ENCODE peak calls at places on chromosomes 11 and 22, in five cellular contexts. One of them, this sample, is unnamed.

GRCh38 chr22:32040324-32040904 is 2.6 kb upstream of the SLC5A1 start:
- DNase-seq in mammary epithelial cell: no peak
- DNase-seq in ovary: no peak
- DNase-seq in fibroblast of lung: no peak
- DNase-seq in endodermal cell: no peak
- DNase-seq in this sample: no peak

GRCh38 chr11:334264-335033 is 13.8 kb upstream of the IFITM3 start:
- DNase-seq in mammary epithelial cell: no peak
- DNase-seq in ovary: peak
- DNase-seq in fibroblast of lung: peak
- DNase-seq in endodermal cell: peak
- DNase-seq in this sample: no peak

GRCh38 chr11:47056261-47056915 is 119.8 kb downstream of the CSTPP1 start:
- DNase-seq in mammary epithelial cell: peak
- DNase-seq in ovary: no peak
- DNase-seq in fibroblast of lung: peak
- DNase-seq in endodermal cell: no peak
- DNase-seq in this sample: no peak

GRCh38 chr11:10147195-10147594 is 146.8 kb downstream of the SBF2 start:
- DNase-seq in mammary epithelial cell: no peak
- DNase-seq in ovary: no peak
- DNase-seq in fibroblast of lung: no peak
- DNase-seq in endodermal cell: no peak
- DNase-seq in this sample: no peak

GRCh38 chr22:37454857-37455686 is 27.8 kb upstream of the ELFN2 start:
- DNase-seq in mammary epithelial cell: peak
- DNase-seq in ovary: no peak
- DNase-seq in fibroblast of lung: peak
- DNase-seq in endodermal cell: peak
- DNase-seq in this sample: peak

GRCh38 chr11:47330002-47330911 is 22.2 kb downstream of the MYBPC3 start:
- DNase-seq in mammary epithelial cell: no peak
- DNase-seq in ovary: no peak
- DNase-seq in fibroblast of lung: no peak
- DNase-seq in endodermal cell: peak
- DNase-seq in this sample: no peak

GRCh38 chr11:120704256-120704750 is 192.8 kb downstream of the GRIK4 start:
- DNase-seq in mammary epithelial cell: no peak
- DNase-seq in ovary: no peak
- DNase-seq in fibroblast of lung: no peak
- DNase-seq in endodermal cell: no peak
- DNase-seq in this sample: no peak

GRCh38 chr22:31173386-31174145 is 13.6 kb downstream of the RNF185 start:
- DNase-seq in mammary epithelial cell: peak
- DNase-seq in ovary: no peak
- DNase-seq in fibroblast of lung: peak
- DNase-seq in endodermal cell: no peak
- DNase-seq in this sample: peak

GRCh38 chr11:2432628-2433071 is 11.7 kb downstream of the TRPM5 start:
- DNase-seq in mammary epithelial cell: no peak
- DNase-seq in ovary: no peak
- DNase-seq in fibroblast of lung: no peak
- DNase-seq in endodermal cell: no peak
- DNase-seq in this sample: no peak
- H3K27ac ChIP-seq in mammary epithelial cell: no peak
- H3K27ac ChIP-seq in ovary: no peak
- H3K27ac ChIP-seq in fibroblast of lung: no peak
- H3K27ac ChIP-seq in endodermal cell: no peak
- H3K27ac ChIP-seq in this sample: no peak

GRCh38 chr11:28760676-28761390 is 652.6 kb downstream of the METTL15 start:
- DNase-seq in mammary epithelial cell: peak
- DNase-seq in ovary: no peak
- DNase-seq in fibroblast of lung: peak
- DNase-seq in endodermal cell: peak
- DNase-seq in this sample: no peak

GRCh38 chr11:28759311-28759710 is 651.1 kb downstream of the METTL15 start:
- DNase-seq in mammary epithelial cell: peak
- DNase-seq in ovary: no peak
- DNase-seq in fibroblast of lung: peak
- DNase-seq in endodermal cell: no peak
- DNase-seq in this sample: peak

GRCh38 chr11:28757725-28758515 is 649.7 kb downstream of the METTL15 start:
- DNase-seq in mammary epithelial cell: no peak
- DNase-seq in ovary: no peak
- DNase-seq in fibroblast of lung: peak
- DNase-seq in endodermal cell: no peak
- DNase-seq in this sample: no peak

GRCh38 chr11:28756977-28757376 is 648.8 kb downstream of the METTL15 start:
- DNase-seq in mammary epithelial cell: peak
- DNase-seq in ovary: no peak
- DNase-seq in fibroblast of lung: peak
- DNase-seq in endodermal cell: no peak
- DNase-seq in this sample: no peak
- H3K27ac ChIP-seq in mammary epithelial cell: no peak
- H3K27ac ChIP-seq in ovary: no peak
- H3K27ac ChIP-seq in fibroblast of lung: no peak
- H3K27ac ChIP-seq in endodermal cell: no peak
- H3K27ac ChIP-seq in this sample: peak

GRCh38 chr11:95776859-95777258 is 12.7 kb downstream of the FAM76B start:
- DNase-seq in mammary epithelial cell: no peak
- DNase-seq in ovary: no peak
- DNase-seq in fibroblast of lung: no peak
- DNase-seq in endodermal cell: no peak
- DNase-seq in this sample: no peak

GRCh38 chr11:95778699-95779098 is 10.9 kb downstream of the FAM76B start:
- DNase-seq in mammary epithelial cell: no peak
- DNase-seq in ovary: no peak
- DNase-seq in fibroblast of lung: no peak
- DNase-seq in endodermal cell: no peak
- DNase-seq in this sample: no peak

GRCh38 chr11:95780544-95780943 is 9.0 kb downstream of the FAM76B start:
- DNase-seq in mammary epithelial cell: no peak
- DNase-seq in ovary: no peak
- DNase-seq in fibroblast of lung: no peak
- DNase-seq in endodermal cell: no peak
- DNase-seq in this sample: no peak
- H3K27ac ChIP-seq in mammary epithelial cell: no peak
- H3K27ac ChIP-seq in ovary: no peak
- H3K27ac ChIP-seq in fibroblast of lung: no peak
- H3K27ac ChIP-seq in endodermal cell: no peak
- H3K27ac ChIP-seq in this sample: no peak

DNA sequence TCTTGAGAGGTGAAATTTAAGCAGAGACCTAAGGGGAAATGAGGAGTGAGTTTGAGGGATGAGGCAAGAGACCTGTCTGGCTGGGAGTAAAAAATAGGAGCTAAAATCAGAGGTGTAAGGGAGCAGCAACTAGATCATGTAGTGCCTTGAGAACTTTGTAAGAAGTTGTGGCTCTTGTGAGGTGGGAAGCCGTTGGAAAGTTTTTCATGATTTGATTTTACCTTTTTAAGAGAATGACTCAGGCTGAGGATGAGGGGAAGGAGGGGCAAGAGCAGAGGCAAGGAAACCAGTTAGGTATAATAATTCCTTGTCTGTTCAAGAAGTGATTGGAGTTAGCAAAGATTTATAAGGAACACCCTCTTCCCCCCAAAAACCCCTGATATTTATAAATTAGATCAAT is 25.8 kb downstream of the QSER1 start:
- DNase-seq in mammary epithelial cell: peak
- DNase-seq in ovary: no peak
- DNase-seq in fibroblast of lung: peak
- DNase-seq in endodermal cell: no peak
- DNase-seq in this sample: no peak
- H3K27ac ChIP-seq in mammary epithelial cell: no peak
- H3K27ac ChIP-seq in ovary: no peak
- H3K27ac ChIP-seq in fibroblast of lung: no peak
- H3K27ac ChIP-seq in endodermal cell: no peak
- H3K27ac ChIP-seq in this sample: no peak